ENCODE peak calls at places on chromosome 17, in ten cellular contexts. One of them, this sample, is unnamed.

GRCh38 chr17:34365340-34365739 is 2.3 kb upstream of the CCL1 start:
- DNase-seq in transverse colon: no peak
- DNase-seq in NCI-H524: no peak
- DNase-seq in anterior cingulate cortex: no peak
- DNase-seq in kidney tubule cell: no peak
- DNase-seq in RPMI8226: peak
- DNase-seq in heart left ventricle: no peak
- DNase-seq in A549: no peak
- DNase-seq in Caki2: no peak
- DNase-seq in naive thymus-derived CD8-positive, alpha-beta T cell: no peak
- DNase-seq in this sample: no peak

GRCh38 chr17:44081681-44082080 is 11.1 kb downstream of the G6PC3 start:
- DNase-seq in A549: no peak
- DNase-seq in RPMI8226: no peak
- DNase-seq in heart left ventricle: no peak
- DNase-seq in Caki2: no peak
- DNase-seq in NCI-H524: no peak
- DNase-seq in naive thymus-derived CD8-positive, alpha-beta T cell: no peak
- DNase-seq in kidney tubule cell: no peak
- DNase-seq in transverse colon: no peak
- DNase-seq in anterior cingulate cortex: no peak
- DNase-seq in this sample: no peak

GRCh38 chr17:7523033-7523432 is 25.8 kb upstream of the TNFSF12 start:
- DNase-seq in NCI-H524: no peak
- DNase-seq in naive thymus-derived CD8-positive, alpha-beta T cell: peak
- DNase-seq in kidney tubule cell: no peak
- DNase-seq in RPMI8226: peak
- DNase-seq in A549: no peak
- DNase-seq in anterior cingulate cortex: no peak
- DNase-seq in transverse colon: peak
- DNase-seq in Caki2: no peak
- DNase-seq in heart left ventricle: peak
- DNase-seq in this sample: peak

GRCh38 chr17:12993631-12994030 is 24.2 kb downstream of the ELAC2 start:
- DNase-seq in transverse colon: no peak
- DNase-seq in kidney tubule cell: no peak
- DNase-seq in A549: no peak
- DNase-seq in anterior cingulate cortex: no peak
- DNase-seq in heart left ventricle: no peak
- DNase-seq in RPMI8226: no peak
- DNase-seq in naive thymus-derived CD8-positive, alpha-beta T cell: no peak
- DNase-seq in NCI-H524: no peak
- DNase-seq in Caki2: no peak
- DNase-seq in this sample: no peak

GRCh38 chr17:57565119-57565635 is 179.9 kb downstream of the CCDC182 start:
- DNase-seq in heart left ventricle: no peak
- DNase-seq in Caki2: no peak
- DNase-seq in NCI-H524: no peak
- DNase-seq in RPMI8226: no peak
- DNase-seq in naive thymus-derived CD8-positive, alpha-beta T cell: no peak
- DNase-seq in transverse colon: no peak
- DNase-seq in kidney tubule cell: peak
- DNase-seq in anterior cingulate cortex: no peak
- DNase-seq in A549: no peak
- DNase-seq in this sample: no peak

GRCh38 chr17:82964851-82965341 is 114.5 kb upstream of the METRNL start:
- DNase-seq in naive thymus-derived CD8-positive, alpha-beta T cell: no peak
- DNase-seq in kidney tubule cell: no peak
- DNase-seq in Caki2: no peak
- DNase-seq in heart left ventricle: no peak
- DNase-seq in anterior cingulate cortex: no peak
- DNase-seq in A549: no peak
- DNase-seq in transverse colon: no peak
- DNase-seq in RPMI8226: no peak
- DNase-seq in NCI-H524: no peak
- DNase-seq in this sample: no peak

GRCh38 chr17:13036776-13037175 is 18.9 kb upstream of the ELAC2 start:
- DNase-seq in kidney tubule cell: no peak
- DNase-seq in Caki2: no peak
- DNase-seq in NCI-H524: no peak
- DNase-seq in RPMI8226: no peak
- DNase-seq in A549: no peak
- DNase-seq in naive thymus-derived CD8-positive, alpha-beta T cell: no peak
- DNase-seq in anterior cingulate cortex: no peak
- DNase-seq in heart left ventricle: no peak
- DNase-seq in transverse colon: no peak
- DNase-seq in this sample: no peak

GRCh38 chr17:61401280-61402072 is 1.8 kb downstream of the TBX2 start:
- DNase-seq in transverse colon: no peak
- DNase-seq in NCI-H524: no peak
- DNase-seq in kidney tubule cell: no peak
- DNase-seq in Caki2: no peak
- DNase-seq in RPMI8226: no peak
- DNase-seq in anterior cingulate cortex: no peak
- DNase-seq in heart left ventricle: no peak
- DNase-seq in naive thymus-derived CD8-positive, alpha-beta T cell: no peak
- DNase-seq in A549: no peak
- DNase-seq in this sample: no peak

GRCh38 chr17:70074991-70075390 is at the start of gene KCNJ16:
- DNase-seq in kidney tubule cell: peak
- DNase-seq in Caki2: peak
- DNase-seq in anterior cingulate cortex: no peak
- DNase-seq in heart left ventricle: no peak
- DNase-seq in A549: peak
- DNase-seq in transverse colon: peak
- DNase-seq in naive thymus-derived CD8-positive, alpha-beta T cell: no peak
- DNase-seq in NCI-H524: no peak
- DNase-seq in RPMI8226: no peak
- DNase-seq in this sample: no peak

GRCh38 chr17:67974598-67975066 is 21.6 kb downstream of the C17orf58 start:
- DNase-seq in heart left ventricle: no peak
- DNase-seq in RPMI8226: no peak
- DNase-seq in kidney tubule cell: no peak
- DNase-seq in transverse colon: no peak
- DNase-seq in naive thymus-derived CD8-positive, alpha-beta T cell: no peak
- DNase-seq in anterior cingulate cortex: no peak
- DNase-seq in Caki2: no peak
- DNase-seq in NCI-H524: no peak
- DNase-seq in A549: no peak
- DNase-seq in this sample: no peak

GRCh38 chr17:9948967-9949366 is 43.9 kb upstream of the RCVRN start:
- DNase-seq in Caki2: no peak
- DNase-seq in anterior cingulate cortex: no peak
- DNase-seq in transverse colon: no peak
- DNase-seq in NCI-H524: no peak
- DNase-seq in naive thymus-derived CD8-positive, alpha-beta T cell: no peak
- DNase-seq in heart left ventricle: peak
- DNase-seq in RPMI8226: no peak
- DNase-seq in A549: no peak
- DNase-seq in kidney tubule cell: no peak
- DNase-seq in this sample: no peak

GRCh38 chr17:45441536-45442310 is 9.1 kb upstream of the ARHGAP27 start:
- DNase-seq in heart left ventricle: no peak
- DNase-seq in naive thymus-derived CD8-positive, alpha-beta T cell: no peak
- DNase-seq in anterior cingulate cortex: no peak
- DNase-seq in Caki2: no peak
- DNase-seq in RPMI8226: no peak
- DNase-seq in kidney tubule cell: no peak
- DNase-seq in transverse colon: no peak
- DNase-seq in NCI-H524: no peak
- DNase-seq in A549: no peak
- DNase-seq in this sample: no peak

GRCh38 chr17:58368860-58369213 is 16.8 kb upstream of the SUPT4H1 start:
- DNase-seq in anterior cingulate cortex: no peak
- DNase-seq in RPMI8226: no peak
- DNase-seq in kidney tubule cell: no peak
- DNase-seq in NCI-H524: no peak
- DNase-seq in transverse colon: no peak
- DNase-seq in naive thymus-derived CD8-positive, alpha-beta T cell: no peak
- DNase-seq in heart left ventricle: no peak
- DNase-seq in A549: no peak
- DNase-seq in Caki2: no peak
- DNase-seq in this sample: peak

GRCh38 chr17:48546924-48547838 is 2.3 kb upstream of the HOXB2 start:
- DNase-seq in anterior cingulate cortex: no peak
- DNase-seq in NCI-H524: no peak
- DNase-seq in Caki2: peak
- DNase-seq in heart left ventricle: no peak
- DNase-seq in kidney tubule cell: peak
- DNase-seq in naive thymus-derived CD8-positive, alpha-beta T cell: no peak
- DNase-seq in A549: no peak
- DNase-seq in transverse colon: no peak
- DNase-seq in RPMI8226: no peak
- DNase-seq in this sample: no peak

GRCh38 chr17:8167526-8167925 is 4.8 kb upstream of the VAMP2 start:
- DNase-seq in anterior cingulate cortex: no peak
- DNase-seq in Caki2: no peak
- DNase-seq in heart left ventricle: no peak
- DNase-seq in A549: no peak
- DNase-seq in NCI-H524: no peak
- DNase-seq in kidney tubule cell: no peak
- DNase-seq in transverse colon: no peak
- DNase-seq in RPMI8226: no peak
- DNase-seq in naive thymus-derived CD8-positive, alpha-beta T cell: no peak
- DNase-seq in this sample: no peak

GRCh38 chr17:57636985-57637667 is 108.0 kb downstream of the CCDC182 start:
- DNase-seq in A549: no peak
- DNase-seq in transverse colon: peak
- DNase-seq in naive thymus-derived CD8-positive, alpha-beta T cell: no peak
- DNase-seq in NCI-H524: peak
- DNase-seq in kidney tubule cell: no peak
- DNase-seq in RPMI8226: no peak
- DNase-seq in Caki2: no peak
- DNase-seq in heart left ventricle: no peak
- DNase-seq in anterior cingulate cortex: no peak
- DNase-seq in this sample: no peak

GRCh38 chr17:65407017-65407416 is 154.4 kb downstream of the AXIN2 start:
- DNase-seq in heart left ventricle: no peak
- DNase-seq in A549: no peak
- DNase-seq in anterior cingulate cortex: no peak
- DNase-seq in transverse colon: no peak
- DNase-seq in RPMI8226: no peak
- DNase-seq in kidney tubule cell: no peak
- DNase-seq in NCI-H524: no peak
- DNase-seq in naive thymus-derived CD8-positive, alpha-beta T cell: no peak
- DNase-seq in Caki2: no peak
- DNase-seq in this sample: no peak

GRCh38 chr17:8105957-8106398 is 12.3 kb downstream of the ALOXE3 start:
- DNase-seq in A549: no peak
- DNase-seq in heart left ventricle: no peak
- DNase-seq in transverse colon: no peak
- DNase-seq in kidney tubule cell: no peak
- DNase-seq in naive thymus-derived CD8-positive, alpha-beta T cell: no peak
- DNase-seq in anterior cingulate cortex: no peak
- DNase-seq in Caki2: no peak
- DNase-seq in RPMI8226: no peak
- DNase-seq in NCI-H524: no peak
- DNase-seq in this sample: no peak

GRCh38 chr17:27797390-27798091 is 2.8 kb downstream of the NOS2 start:
- DNase-seq in NCI-H524: no peak
- DNase-seq in transverse colon: peak
- DNase-seq in naive thymus-derived CD8-positive, alpha-beta T cell: no peak
- DNase-seq in Caki2: no peak
- DNase-seq in kidney tubule cell: peak
- DNase-seq in heart left ventricle: no peak
- DNase-seq in anterior cingulate cortex: no peak
- DNase-seq in RPMI8226: no peak
- DNase-seq in A549: no peak
- DNase-seq in this sample: no peak

GRCh38 chr17:27540300-27541105 is 84.3 kb downstream of the KSR1 start:
- DNase-seq in A549: peak
- DNase-seq in heart left ventricle: peak
- DNase-seq in transverse colon: peak
- DNase-seq in naive thymus-derived CD8-positive, alpha-beta T cell: no peak
- DNase-seq in kidney tubule cell: peak
- DNase-seq in Caki2: peak
- DNase-seq in anterior cingulate cortex: peak
- DNase-seq in RPMI8226: no peak
- DNase-seq in NCI-H524: no peak
- DNase-seq in this sample: no peak

GRCh38 chr17:44775838-44776621 is 17.2 kb downstream of the ADAM11 start:
- DNase-seq in naive thymus-derived CD8-positive, alpha-beta T cell: peak
- DNase-seq in RPMI8226: peak
- DNase-seq in kidney tubule cell: peak
- DNase-seq in Caki2: peak
- DNase-seq in NCI-H524: no peak
- DNase-seq in transverse colon: no peak
- DNase-seq in A549: peak
- DNase-seq in heart left ventricle: no peak
- DNase-seq in anterior cingulate cortex: no peak
- DNase-seq in this sample: no peak

GRCh38 chr17:40602445-40603443 is 37.5 kb upstream of the CCR7 start:
- DNase-seq in naive thymus-derived CD8-positive, alpha-beta T cell: peak
- DNase-seq in transverse colon: no peak
- DNase-seq in kidney tubule cell: no peak
- DNase-seq in Caki2: no peak
- DNase-seq in RPMI8226: no peak
- DNase-seq in A549: no peak
- DNase-seq in NCI-H524: no peak
- DNase-seq in heart left ventricle: no peak
- DNase-seq in anterior cingulate cortex: no peak
- DNase-seq in this sample: no peak

GRCh38 chr17:58918072-58918471 is 162.4 kb downstream of the PPM1E start:
- DNase-seq in NCI-H524: no peak
- DNase-seq in naive thymus-derived CD8-positive, alpha-beta T cell: no peak
- DNase-seq in heart left ventricle: no peak
- DNase-seq in anterior cingulate cortex: no peak
- DNase-seq in A549: no peak
- DNase-seq in transverse colon: no peak
- DNase-seq in Caki2: no peak
- DNase-seq in kidney tubule cell: no peak
- DNase-seq in RPMI8226: no peak
- DNase-seq in this sample: no peak

GRCh38 chr17:19397556-19398041 is 10.6 kb upstream of the MFAP4 start:
- DNase-seq in heart left ventricle: no peak
- DNase-seq in kidney tubule cell: no peak
- DNase-seq in anterior cingulate cortex: no peak
- DNase-seq in RPMI8226: peak
- DNase-seq in Caki2: no peak
- DNase-seq in naive thymus-derived CD8-positive, alpha-beta T cell: no peak
- DNase-seq in A549: no peak
- DNase-seq in transverse colon: peak
- DNase-seq in NCI-H524: no peak
- DNase-seq in this sample: no peak

GRCh38 chr17:11296994-11297393 is 56.0 kb downstream of the SHISA6 start:
- DNase-seq in transverse colon: no peak
- DNase-seq in naive thymus-derived CD8-positive, alpha-beta T cell: no peak
- DNase-seq in NCI-H524: no peak
- DNase-seq in A549: peak
- DNase-seq in RPMI8226: no peak
- DNase-seq in kidney tubule cell: peak
- DNase-seq in Caki2: no peak
- DNase-seq in anterior cingulate cortex: no peak
- DNase-seq in heart left ventricle: no peak
- DNase-seq in this sample: no peak

GRCh38 chr17:8104911-8105310 is 13.4 kb downstream of the ALOXE3 start:
- DNase-seq in transverse colon: no peak
- DNase-seq in RPMI8226: no peak
- DNase-seq in A549: no peak
- DNase-seq in anterior cingulate cortex: no peak
- DNase-seq in kidney tubule cell: no peak
- DNase-seq in naive thymus-derived CD8-positive, alpha-beta T cell: no peak
- DNase-seq in Caki2: no peak
- DNase-seq in NCI-H524: no peak
- DNase-seq in heart left ventricle: no peak
- DNase-seq in this sample: no peak

GRCh38 chr17:45852535-45853297 is 8.0 kb downstream of the SPPL2C start:
- DNase-seq in kidney tubule cell: peak
- DNase-seq in anterior cingulate cortex: peak
- DNase-seq in A549: peak
- DNase-seq in naive thymus-derived CD8-positive, alpha-beta T cell: peak
- DNase-seq in NCI-H524: peak
- DNase-seq in Caki2: peak
- DNase-seq in RPMI8226: peak
- DNase-seq in transverse colon: peak
- DNase-seq in heart left ventricle: no peak
- DNase-seq in this sample: peak

GRCh38 chr17:37885136-37885535 is 39.1 kb upstream of the TBC1D3K start:
- DNase-seq in RPMI8226: peak
- DNase-seq in naive thymus-derived CD8-positive, alpha-beta T cell: no peak
- DNase-seq in kidney tubule cell: no peak
- DNase-seq in heart left ventricle: no peak
- DNase-seq in anterior cingulate cortex: no peak
- DNase-seq in NCI-H524: no peak
- DNase-seq in Caki2: no peak
- DNase-seq in A549: no peak
- DNase-seq in transverse colon: no peak
- DNase-seq in this sample: no peak

This sample was measured in naive B cell.